ENCODE peak calls at places on chromosomes 2 and 18, in five cellular contexts. One of them, this sample, is unnamed.

GRCh38 chr18:3261393-3262233 is at the start of gene MYL12B:
- DNase-seq in A549: peak; percentile 43
- DNase-seq in GM12878: no peak
- DNase-seq in K562: peak; percentile 86
- DNase-seq in HepG2: peak; percentile 72
- DNase-seq in this sample: peak; percentile 92

GRCh38 chr18:75157359-75157758 is 51.6 kb downstream of the PTGR3 start:
- DNase-seq in GM12878: no peak
- DNase-seq in K562: no peak
- DNase-seq in HepG2: no peak
- DNase-seq in A549: no peak
- DNase-seq in this sample: no peak

GRCh38 chr18:9708057-9708881 is at the start of gene RAB31:
- DNase-seq in GM12878: no peak
- DNase-seq in K562: peak; percentile 91
- DNase-seq in A549: peak; percentile 44
- DNase-seq in HepG2: no peak
- DNase-seq in this sample: peak; percentile 57

GRCh38 chr2:229586746-229587705 is 127.3 kb downstream of the DNER start:
- DNase-seq in A549: peak; percentile 76
- DNase-seq in HepG2: peak; percentile 60
- DNase-seq in GM12878: no peak
- DNase-seq in K562: peak; percentile 49
- DNase-seq in this sample: peak; percentile 96

GRCh38 chr18:35172451-35173035 is 68.3 kb upstream of the ZNF397 start:
- DNase-seq in GM12878: no peak
- DNase-seq in K562: no peak
- DNase-seq in A549: no peak
- DNase-seq in HepG2: no peak
- DNase-seq in this sample: no peak

GRCh38 chr18:7567487-7568425 is 640 bp downstream of the PTPRM start:
- DNase-seq in K562: no peak
- DNase-seq in GM12878: no peak
- DNase-seq in A549: no peak
- DNase-seq in HepG2: no peak
- DNase-seq in this sample: peak; percentile 78

GRCh38 chr2:197575987-197576386 is 60.1 kb downstream of the MOB4 start:
- DNase-seq in GM12878: no peak
- DNase-seq in HepG2: no peak
- DNase-seq in K562: no peak
- DNase-seq in A549: no peak
- DNase-seq in this sample: no peak

GRCh38 chr2:172878260-172878659 is 142.6 kb downstream of the RAPGEF4 start:
- DNase-seq in K562: no peak
- DNase-seq in GM12878: no peak
- DNase-seq in HepG2: no peak
- DNase-seq in A549: no peak
- DNase-seq in this sample: no peak

GRCh38 chr2:27901219-27901618 is 10.7 kb downstream of the BABAM2 start:
- DNase-seq in A549: no peak
- DNase-seq in K562: no peak
- DNase-seq in GM12878: no peak
- DNase-seq in HepG2: no peak
- DNase-seq in this sample: no peak

GRCh38 chr2:140791802-140792201 is 1339.0 kb downstream of the LRP1B start:
- DNase-seq in GM12878: no peak
- DNase-seq in K562: no peak
- DNase-seq in HepG2: no peak
- DNase-seq in A549: no peak
- DNase-seq in this sample: no peak

GRCh38 chr2:100563407-100564247 is 834 bp downstream of the PDCL3 start:
- DNase-seq in A549: no peak
- DNase-seq in K562: peak; percentile 42
- DNase-seq in HepG2: no peak
- DNase-seq in GM12878: no peak
- DNase-seq in this sample: no peak

GRCh38 chr2:60281730-60282129 is 271.7 kb downstream of the BCL11A start:
- DNase-seq in A549: no peak
- DNase-seq in HepG2: no peak
- DNase-seq in K562: no peak
- DNase-seq in GM12878: no peak
- DNase-seq in this sample: no peak

GRCh38 chr2:219284501-219285347 is 5.6 kb downstream of the DNAJB2 start:
- DNase-seq in GM12878: no peak
- DNase-seq in K562: no peak
- DNase-seq in A549: no peak
- DNase-seq in HepG2: no peak
- DNase-seq in this sample: no peak

GRCh38 chr2:254231-254630 is 9.6 kb downstream of the SH3YL1 start:
- DNase-seq in A549: no peak
- DNase-seq in GM12878: no peak
- DNase-seq in HepG2: no peak
- DNase-seq in K562: no peak
- DNase-seq in this sample: no peak

GRCh38 chr2:164498841-164499240 is 122.4 kb downstream of the GRB14 start:
- DNase-seq in K562: no peak
- DNase-seq in GM12878: no peak
- DNase-seq in HepG2: no peak
- DNase-seq in A549: no peak
- DNase-seq in this sample: no peak

GRCh38 chr2:144827404-144827803 is 307.5 kb upstream of the ZEB2 start:
- DNase-seq in A549: no peak
- DNase-seq in K562: no peak
- DNase-seq in GM12878: no peak
- DNase-seq in HepG2: no peak
- DNase-seq in this sample: no peak

GRCh38 chr2:45269149-45269793 is 260.0 kb upstream of the SIX2 start:
- DNase-seq in A549: no peak
- DNase-seq in HepG2: no peak
- DNase-seq in K562: no peak
- DNase-seq in GM12878: no peak
- DNase-seq in this sample: no peak

GRCh38 chr2:232854082-232854481 is 16.0 kb upstream of the SNORC start:
- DNase-seq in A549: no peak
- DNase-seq in K562: peak; percentile 16
- DNase-seq in HepG2: no peak
- DNase-seq in GM12878: no peak
- DNase-seq in this sample: no peak
- TF ChIP-seq JUNB in A549: peak; percentile 67
- TF ChIP-seq JUNB in K562: no peak
- TF ChIP-seq JUNB in HepG2: no peak
- TF ChIP-seq JUNB in GM12878: no peak
- TF ChIP-seq JUNB in this sample: no peak

GRCh38 chr2:12005886-12006681 is 259.7 kb downstream of the LPIN1 start:
- DNase-seq in A549: no peak
- DNase-seq in HepG2: no peak
- DNase-seq in GM12878: peak; percentile 89
- DNase-seq in K562: peak; percentile 30
- DNase-seq in this sample: no peak
- TF ChIP-seq REST in A549: no peak
- TF ChIP-seq REST in HepG2: no peak
- TF ChIP-seq REST in GM12878: no peak
- TF ChIP-seq REST in K562: no peak
- TF ChIP-seq REST in this sample: no peak

DNA sequence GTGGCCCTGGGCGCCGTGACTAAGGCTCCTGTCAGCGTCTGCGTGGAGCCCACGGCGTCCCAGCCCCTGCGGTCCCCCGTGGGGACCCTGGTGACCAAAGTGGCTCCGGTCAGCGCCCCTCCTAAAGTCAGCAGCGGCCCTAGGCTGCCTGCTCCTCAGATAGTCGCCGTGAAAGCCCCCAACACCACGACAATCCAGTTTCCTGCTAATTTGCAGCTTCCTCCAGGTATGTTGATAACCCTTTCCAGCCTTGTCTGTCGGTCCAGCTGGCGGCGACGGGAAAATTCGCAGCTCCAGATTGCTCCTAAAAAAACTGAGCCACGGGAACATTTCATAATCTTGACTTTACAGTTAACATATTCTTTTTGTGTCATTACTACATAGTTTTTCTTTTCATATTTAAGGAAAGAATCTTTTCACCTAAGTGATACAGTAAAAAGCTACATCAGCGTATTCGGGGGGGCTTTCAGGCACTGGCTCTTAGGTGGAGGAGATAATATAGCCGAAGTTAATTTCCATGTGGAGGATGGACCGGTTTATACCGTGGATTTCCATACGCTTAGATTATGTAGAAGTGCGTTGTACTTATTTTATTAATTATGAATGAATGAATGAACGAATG is 917 bp downstream of the TAF4B start:
- DNase-seq in HepG2: no peak
- DNase-seq in GM12878: no peak
- DNase-seq in A549: no peak
- DNase-seq in K562: no peak
- DNase-seq in this sample: peak; percentile 29
- TF ChIP-seq JUNB in HepG2: no peak
- TF ChIP-seq JUNB in GM12878: no peak
- TF ChIP-seq JUNB in A549: no peak
- TF ChIP-seq JUNB in K562: no peak
- TF ChIP-seq JUNB in this sample: no peak

DNA sequence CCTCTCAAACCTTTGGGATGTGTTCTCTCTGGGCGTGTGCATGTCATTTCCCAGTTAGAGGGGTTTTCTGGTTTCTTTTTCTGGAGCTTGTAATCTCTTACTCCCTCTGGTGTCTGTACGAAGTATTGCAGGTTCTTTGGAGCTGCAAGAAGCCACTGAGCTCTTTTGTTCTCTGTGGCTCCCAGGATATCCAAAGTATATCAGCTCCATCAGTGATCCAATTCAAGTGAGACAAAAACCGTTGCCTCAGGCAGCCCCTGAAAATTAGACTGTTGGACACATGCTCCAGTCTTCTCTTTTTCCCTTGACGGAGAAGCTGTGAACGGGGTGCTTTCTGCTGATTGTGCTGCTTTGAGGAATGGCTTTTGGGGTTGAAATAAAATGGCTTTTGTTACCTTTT is 59.0 kb upstream of the LDLRAD4 start:
- DNase-seq in HepG2: peak; percentile 76
- DNase-seq in A549: peak; percentile 40
- DNase-seq in K562: peak; percentile 60
- DNase-seq in GM12878: no peak
- DNase-seq in this sample: peak; percentile 91
- TF ChIP-seq REST in HepG2: no peak
- TF ChIP-seq REST in A549: no peak
- TF ChIP-seq REST in K562: no peak
- TF ChIP-seq REST in GM12878: no peak
- TF ChIP-seq REST in this sample: no peak

GRCh38 chr2:17252258-17252657 is 266.0 kb downstream of the RAD51AP2 start:
- DNase-seq in HepG2: no peak
- DNase-seq in A549: no peak
- DNase-seq in GM12878: no peak
- DNase-seq in K562: no peak
- DNase-seq in this sample: no peak

GRCh38 chr2:17254421-17254820 is 263.8 kb downstream of the RAD51AP2 start:
- DNase-seq in K562: no peak
- DNase-seq in GM12878: no peak
- DNase-seq in HepG2: no peak
- DNase-seq in A549: no peak
- DNase-seq in this sample: no peak

GRCh38 chr2:17259613-17260012 is 258.6 kb downstream of the RAD51AP2 start:
- DNase-seq in GM12878: no peak
- DNase-seq in K562: no peak
- DNase-seq in HepG2: no peak
- DNase-seq in A549: no peak
- DNase-seq in this sample: no peak

GRCh38 chr2:17255071-17255470 is 263.2 kb downstream of the RAD51AP2 start:
- DNase-seq in HepG2: no peak
- DNase-seq in A549: no peak
- DNase-seq in K562: no peak
- DNase-seq in GM12878: no peak
- DNase-seq in this sample: no peak

DNA sequence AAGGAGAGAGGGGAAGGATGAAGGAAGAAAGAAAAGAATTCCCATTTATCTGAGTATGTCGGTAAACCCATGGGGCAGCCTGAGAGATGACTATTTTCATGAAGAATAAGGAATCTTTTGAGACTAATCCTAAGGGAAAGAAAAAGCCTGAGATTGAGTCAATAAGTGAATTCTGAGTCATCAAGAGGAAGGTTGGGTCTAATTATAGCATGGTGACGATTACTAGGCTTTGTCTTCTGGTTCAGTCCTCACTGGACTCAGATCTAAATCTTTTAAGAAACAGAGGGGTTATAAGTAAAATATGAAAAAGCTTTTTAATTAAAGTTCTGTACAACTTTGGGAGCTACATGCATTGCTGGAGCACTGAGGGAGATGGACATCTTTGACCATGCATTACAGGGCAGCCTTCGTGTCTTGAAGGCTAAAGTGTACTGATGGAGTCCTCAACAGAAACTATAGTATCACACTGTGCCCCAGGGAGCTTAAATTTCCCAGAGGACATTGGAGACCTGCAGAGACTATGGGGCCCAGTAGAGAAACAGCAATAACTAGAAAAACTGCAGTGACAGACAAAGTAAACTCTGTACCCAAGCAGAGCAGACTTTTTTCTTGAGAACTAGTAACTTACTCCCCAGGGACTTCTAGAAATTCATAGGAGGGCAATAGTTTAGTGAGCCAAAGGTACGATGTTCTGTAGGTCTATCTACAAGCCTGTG is 260.9 kb downstream of the RAD51AP2 start:
- DNase-seq in A549: no peak
- DNase-seq in K562: no peak
- DNase-seq in HepG2: no peak
- DNase-seq in GM12878: no peak
- DNase-seq in this sample: no peak
- TF ChIP-seq JUNB in A549: no peak
- TF ChIP-seq JUNB in K562: no peak
- TF ChIP-seq JUNB in HepG2: no peak
- TF ChIP-seq JUNB in GM12878: no peak
- TF ChIP-seq JUNB in this sample: no peak

GRCh38 chr2:232235716-232236115 is 142.8 kb upstream of the ALPP start:
- DNase-seq in HepG2: no peak
- DNase-seq in A549: no peak
- DNase-seq in K562: no peak
- DNase-seq in GM12878: no peak
- DNase-seq in this sample: peak; percentile 12
- TF ChIP-seq REST in HepG2: no peak
- TF ChIP-seq REST in A549: no peak
- TF ChIP-seq REST in K562: no peak
- TF ChIP-seq REST in GM12878: no peak
- TF ChIP-seq REST in this sample: no peak

GRCh38 chr2:68544811-68545210 is 77.4 kb downstream of the APLF start:
- DNase-seq in HepG2: no peak
- DNase-seq in A549: no peak
- DNase-seq in K562: no peak
- DNase-seq in GM12878: no peak
- DNase-seq in this sample: no peak

GRCh38 chr2:68553098-68553497 is 85.7 kb downstream of the APLF start:
- DNase-seq in A549: no peak
- DNase-seq in GM12878: no peak
- DNase-seq in HepG2: no peak
- DNase-seq in K562: no peak
- DNase-seq in this sample: no peak

GRCh38 chr2:68548396-68548795 is 81.0 kb downstream of the APLF start:
- DNase-seq in K562: no peak
- DNase-seq in GM12878: no peak
- DNase-seq in A549: no peak
- DNase-seq in HepG2: no peak
- DNase-seq in this sample: no peak
- TF ChIP-seq JUNB in K562: no peak
- TF ChIP-seq JUNB in GM12878: no peak
- TF ChIP-seq JUNB in A549: no peak
- TF ChIP-seq JUNB in HepG2: no peak
- TF ChIP-seq JUNB in this sample: no peak

GRCh38 chr2:78304678-78305077 is 720.8 kb upstream of the REG3G start:
- DNase-seq in K562: no peak
- DNase-seq in GM12878: no peak
- DNase-seq in HepG2: peak; percentile 9
- DNase-seq in A549: no peak
- DNase-seq in this sample: peak; percentile 43
- TF ChIP-seq REST in K562: no peak
- TF ChIP-seq REST in GM12878: no peak
- TF ChIP-seq REST in HepG2: no peak
- TF ChIP-seq REST in A549: no peak
- TF ChIP-seq REST in this sample: no peak